ENCODE peak calls at places on chromosomes 2 and 18, in eight cellular contexts. F is Peyer's patch, D is SK-N-SH, Z is hepatocyte, C is right atrium auricular region, M is PC-9, K is thoracic aorta, R is ascending aorta. B is an unnamed sample.

GRCh38 chr2:31318360-31319336 is 84.7 kb downstream of the EHD3 start:
- DNase-seq in F (peak), D (no peak), Z (no peak), C (peak), M (no peak), K (no peak), R (no peak), B (no peak)

GRCh38 chr18:46324087-46324486 is 219.9 kb downstream of the HAUS1 start:
- DNase-seq in F (no peak), D (no peak), Z (no peak), C (no peak), M (no peak), K (no peak), R (no peak), B (peak)

GRCh38 chr2:70570041-70570661 is 16.5 kb upstream of the TGFA start:
- DNase-seq in F (no peak), D (no peak), Z (peak), C (no peak), M (peak), K (no peak), R (no peak), B (no peak)

GRCh38 chr2:240585681-240586197 is 795 bp upstream of the CAPN10 start:
- DNase-seq in F (no peak), D (peak), Z (no peak), C (no peak), M (no peak), K (no peak), R (no peak), B (peak)

GRCh38 chr2:113675885-113676284 is 48.8 kb downstream of the RABL2A start:
- DNase-seq in F (no peak), D (no peak), Z (no peak), C (no peak), M (no peak), K (no peak), R (no peak), B (no peak)

GRCh38 chr2:69950241-69950640 is 11.2 kb downstream of the ASPRV1 start:
- DNase-seq in F (no peak), D (no peak), Z (no peak), C (no peak), M (no peak), K (no peak), R (no peak), B (no peak)

GRCh38 chr2:182324665-182325064 is 102.2 kb downstream of the PDE1A start:
- DNase-seq in F (no peak), D (no peak), Z (no peak), C (no peak), M (no peak), K (no peak), R (no peak), B (no peak)

GRCh38 chr18:9722691-9723090 is 14.6 kb downstream of the RAB31 start:
- DNase-seq in F (peak), D (no peak), Z (peak), C (peak), M (peak), K (no peak), R (no peak), B (no peak)

GRCh38 chr2:172427990-172428840 is 829 bp downstream of the ITGA6 start:
- DNase-seq in F (peak), D (peak), Z (peak), C (no peak), M (peak), K (no peak), R (no peak), B (peak)

GRCh38 chr2:30306522-30306921 is 75.2 kb downstream of the LBH start:
- DNase-seq in F (no peak), D (no peak), Z (no peak), C (no peak), M (no peak), K (no peak), R (no peak), B (peak)

GRCh38 chr18:69763002-69763401 is 184.7 kb downstream of the CD226 start:
- DNase-seq in F (no peak), D (no peak), Z (no peak), C (no peak), M (no peak), K (no peak), R (no peak), B (no peak)

GRCh38 chr2:215032153-215032552 is 106.3 kb downstream of the ABCA12 start:
- DNase-seq in F (no peak), D (peak), Z (no peak), C (no peak), M (no peak), K (no peak), R (no peak), B (no peak)

GRCh38 chr2:9528036-9528787 is 27.4 kb downstream of the ADAM17 start:
- DNase-seq in F (no peak), D (no peak), Z (no peak), C (no peak), M (no peak), K (no peak), R (no peak), B (no peak)

GRCh38 chr2:224271854-224272620 is 129.9 kb downstream of the FAM124B start:
- DNase-seq in F (no peak), D (no peak), Z (peak), C (no peak), M (no peak), K (no peak), R (no peak), B (no peak)

GRCh38 chr2:119692310-119692709 is 13.3 kb downstream of the TMEM177 start:
- DNase-seq in F (no peak), D (no peak), Z (no peak), C (no peak), M (no peak), K (no peak), R (no peak), B (no peak)

GRCh38 chr2:181628590-181629585 is 28.0 kb downstream of the CERKL start:
- DNase-seq in F (no peak), D (peak), Z (no peak), C (no peak), M (no peak), K (no peak), R (no peak), B (no peak)

GRCh38 chr18:49168970-49169619 is 218.3 kb upstream of the SMAD7 start:
- DNase-seq in F (peak), D (no peak), Z (peak), C (no peak), M (no peak), K (no peak), R (no peak), B (no peak)

GRCh38 chr18:63970803-63971191 is 916 bp downstream of the SERPINB8 start:
- DNase-seq in F (peak), D (no peak), Z (peak), C (no peak), M (peak), K (no peak), R (no peak), B (peak)

GRCh38 chr2:19209575-19210341 is 148.7 kb downstream of the OSR1 start:
- DNase-seq in F (no peak), D (no peak), Z (no peak), C (no peak), M (no peak), K (no peak), R (no peak), B (no peak)

GRCh38 chr2:121076885-121077549 is 208.0 kb downstream of the TFCP2L1 start:
- DNase-seq in F (peak), D (peak), Z (peak), C (no peak), M (peak), K (no peak), R (no peak), B (peak)

GRCh38 chr18:3603460-3604259 is 153.7 kb downstream of the TGIF1 start:
- DNase-seq in F (no peak), D (no peak), Z (peak), C (no peak), M (peak), K (no peak), R (no peak), B (peak)

GRCh38 chr2:5589183-5589582 is 103.0 kb upstream of the SOX11 start:
- DNase-seq in F (no peak), D (no peak), Z (no peak), C (no peak), M (no peak), K (no peak), R (no peak), B (no peak)

GRCh38 chr2:44952806-44953685 is 11.5 kb downstream of the SIX3 start:
- DNase-seq in F (no peak), D (no peak), Z (no peak), C (no peak), M (no peak), K (no peak), R (no peak), B (peak)

GRCh38 chr2:96928277-96928781 is 58.1 kb downstream of the FAM178B start:
- DNase-seq in F (no peak), D (no peak), Z (peak), C (no peak), M (no peak), K (no peak), R (no peak), B (peak)

GRCh38 chr2:106642679-106643078 is 155.5 kb downstream of the CD8B2 start:
- DNase-seq in F (no peak), D (no peak), Z (no peak), C (no peak), M (no peak), K (no peak), R (no peak), B (no peak)

GRCh38 chr2:169462896-169463695 is 16.2 kb upstream of the BBS5 start:
- DNase-seq in F (no peak), D (no peak), Z (no peak), C (no peak), M (no peak), K (no peak), R (no peak), B (peak)

GRCh38 chr2:46326231-46326980 is 29.2 kb downstream of the EPAS1 start:
- DNase-seq in F (no peak), D (no peak), Z (peak), C (no peak), M (peak), K (no peak), R (no peak), B (no peak)

GRCh38 chr2:110679337-110679707 is 1.5 kb upstream of the BUB1 start:
- DNase-seq in F (no peak), D (no peak), Z (peak), C (no peak), M (no peak), K (no peak), R (no peak), B (no peak)

GRCh38 chr2:19505199-19506136 is 147.0 kb upstream of the OSR1 start:
- DNase-seq in F (no peak), D (no peak), Z (no peak), C (no peak), M (no peak), K (no peak), R (no peak), B (no peak)

GRCh38 chr2:184971669-184972068 is 373.3 kb downstream of the ZNF804A start:
- DNase-seq in F (no peak), D (no peak), Z (no peak), C (no peak), M (no peak), K (no peak), R (no peak), B (no peak)

GRCh38 chr18:76922107-76922506 is 99.8 kb downstream of the ZNF236 start:
- DNase-seq in F (peak), D (peak), Z (peak), C (no peak), M (no peak), K (no peak), R (no peak), B (peak)

GRCh38 chr2:45826889-45827635 is 175.6 kb downstream of the PRKCE start:
- DNase-seq in F (no peak), D (no peak), Z (peak), C (peak), M (no peak), K (no peak), R (peak), B (no peak)

GRCh38 chr2:98502556-98503335 is 58.1 kb downstream of the INPP4A start:
- DNase-seq in F (no peak), D (no peak), Z (no peak), C (peak), M (peak), K (no peak), R (no peak), B (no peak)

GRCh38 chr2:98503481-98504096 is 58.9 kb downstream of the INPP4A start:
- DNase-seq in F (no peak), D (no peak), Z (no peak), C (peak), M (no peak), K (no peak), R (no peak), B (no peak)

GRCh38 chr2:98501223-98501622 is 56.6 kb downstream of the INPP4A start:
- DNase-seq in F (peak), D (no peak), Z (no peak), C (no peak), M (no peak), K (no peak), R (no peak), B (no peak)

GRCh38 chr2:98500561-98500960 is 55.9 kb downstream of the INPP4A start:
- DNase-seq in F (no peak), D (no peak), Z (no peak), C (no peak), M (peak), K (no peak), R (no peak), B (no peak)

DNA sequence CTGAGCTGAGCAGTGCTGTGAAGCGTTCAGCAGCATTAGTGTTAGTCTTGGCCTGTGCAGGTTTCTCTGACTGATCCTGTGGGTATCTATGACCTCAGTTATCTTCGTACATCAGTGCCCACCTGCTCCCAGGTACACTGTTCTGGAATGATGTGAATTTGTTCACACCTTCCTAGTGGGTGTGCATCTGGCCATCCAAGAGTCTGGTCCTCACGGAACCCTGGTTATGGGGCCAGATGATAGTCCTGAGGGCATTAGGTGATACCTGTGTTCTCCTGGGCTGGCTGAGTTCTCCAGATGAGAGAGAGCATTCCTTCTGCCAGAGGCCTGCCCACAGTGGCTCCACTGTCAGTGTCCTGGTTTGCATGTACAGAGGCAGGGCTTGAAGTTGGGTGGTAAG is 57.2 kb downstream of the INPP4A start:
- DNase-seq in F (peak), D (no peak), Z (no peak), C (no peak), M (no peak), K (no peak), R (no peak), B (no peak)
- H3K27ac ChIP-seq in F (no peak), D (no peak), Z (no peak), C (no peak), M (peak), K (peak), R (peak), B (peak)

DNA sequence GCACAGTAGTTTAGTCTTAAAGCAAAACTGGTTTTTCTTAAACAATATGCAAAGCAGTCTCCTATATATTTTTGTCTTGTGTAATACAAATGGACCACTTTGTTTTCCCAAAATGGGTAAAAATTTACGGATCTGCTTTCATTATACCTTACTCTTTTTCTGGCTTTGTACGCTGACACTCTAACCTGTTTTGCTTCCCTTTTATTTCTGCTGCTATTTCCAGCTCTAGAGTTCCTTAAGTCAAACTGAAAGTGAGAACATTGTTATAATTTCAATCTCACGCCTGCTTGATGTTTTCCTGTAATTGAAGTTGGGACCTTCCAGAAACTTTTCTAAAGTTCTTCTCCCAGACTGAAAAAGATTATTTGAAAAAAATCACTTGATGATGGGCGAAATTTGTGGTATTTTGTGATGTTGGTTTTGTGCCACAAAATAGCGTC is 1.7 kb downstream of the GLS start:
- DNase-seq in F (no peak), D (no peak), Z (no peak), C (no peak), M (no peak), K (no peak), R (no peak), B (no peak)
- H3K27ac ChIP-seq in F (peak), D (peak), Z (peak), C (peak), M (peak), K (peak), R (peak), B (peak)

GRCh38 chr2:213084261-213084660 is 67.2 kb downstream of the IKZF2 start:
- DNase-seq in F (no peak), D (no peak), Z (no peak), C (no peak), M (no peak), K (no peak), R (no peak), B (no peak)
- H3K27ac ChIP-seq in F (no peak), D (no peak), Z (no peak), C (no peak), M (no peak), K (no peak), R (no peak), B (no peak)

DNA sequence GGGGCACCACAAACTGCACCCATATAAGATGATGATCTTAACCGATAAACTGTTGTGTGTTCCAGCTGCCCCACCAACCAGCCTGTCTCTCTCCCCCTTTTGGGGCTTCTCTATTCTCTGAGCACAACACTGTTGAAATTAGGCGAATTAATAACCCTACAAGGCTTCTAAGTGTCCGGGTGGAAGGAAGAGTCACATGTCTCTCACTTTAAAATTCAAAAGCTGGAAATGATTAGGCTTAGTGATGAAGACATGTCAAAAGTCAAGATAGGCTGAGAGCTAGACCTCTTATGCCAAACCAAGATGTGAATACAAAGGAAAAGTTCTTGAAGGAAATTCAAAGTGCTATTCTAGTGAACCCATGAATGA is 782.1 kb downstream of the MBD2 start:
- DNase-seq in F (no peak), D (no peak), Z (no peak), C (no peak), M (no peak), K (no peak), R (no peak), B (no peak)
- H3K27ac ChIP-seq in F (no peak), D (no peak), Z (no peak), C (no peak), M (no peak), K (no peak), R (no peak), B (no peak)

GRCh38 chr2:205133544-205133943 is 548.8 kb upstream of the NRP2 start:
- DNase-seq in F (no peak), D (peak), Z (no peak), C (no peak), M (no peak), K (no peak), R (no peak), B (no peak)

GRCh38 chr2:205130111-205130829 is 552.0 kb upstream of the NRP2 start:
- DNase-seq in F (no peak), D (no peak), Z (no peak), C (no peak), M (no peak), K (no peak), R (no peak), B (no peak)

DNA sequence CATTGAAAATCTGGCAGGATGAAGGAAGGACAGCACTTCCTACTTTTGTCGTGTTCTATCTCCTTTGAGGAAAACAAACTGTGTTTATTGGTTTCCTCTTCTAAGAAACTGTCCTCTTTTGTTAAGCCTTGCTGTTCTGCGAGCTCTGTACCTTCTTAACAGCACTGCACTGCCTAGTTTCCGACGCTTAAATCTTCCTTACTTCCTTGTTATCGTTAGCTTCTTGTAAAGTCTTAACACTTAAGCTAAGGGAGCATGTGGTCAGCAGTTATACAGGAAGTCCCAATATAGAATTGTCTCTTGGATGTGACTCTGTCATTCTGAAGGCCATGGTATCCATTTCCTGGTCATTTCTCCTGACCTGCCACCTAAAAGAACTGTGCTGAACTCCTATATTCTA is 552.8 kb upstream of the NRP2 start:
- DNase-seq in F (no peak), D (no peak), Z (no peak), C (no peak), M (no peak), K (no peak), R (no peak), B (no peak)
- H3K27ac ChIP-seq in F (no peak), D (no peak), Z (no peak), C (no peak), M (no peak), K (no peak), R (no peak), B (no peak)

DNA sequence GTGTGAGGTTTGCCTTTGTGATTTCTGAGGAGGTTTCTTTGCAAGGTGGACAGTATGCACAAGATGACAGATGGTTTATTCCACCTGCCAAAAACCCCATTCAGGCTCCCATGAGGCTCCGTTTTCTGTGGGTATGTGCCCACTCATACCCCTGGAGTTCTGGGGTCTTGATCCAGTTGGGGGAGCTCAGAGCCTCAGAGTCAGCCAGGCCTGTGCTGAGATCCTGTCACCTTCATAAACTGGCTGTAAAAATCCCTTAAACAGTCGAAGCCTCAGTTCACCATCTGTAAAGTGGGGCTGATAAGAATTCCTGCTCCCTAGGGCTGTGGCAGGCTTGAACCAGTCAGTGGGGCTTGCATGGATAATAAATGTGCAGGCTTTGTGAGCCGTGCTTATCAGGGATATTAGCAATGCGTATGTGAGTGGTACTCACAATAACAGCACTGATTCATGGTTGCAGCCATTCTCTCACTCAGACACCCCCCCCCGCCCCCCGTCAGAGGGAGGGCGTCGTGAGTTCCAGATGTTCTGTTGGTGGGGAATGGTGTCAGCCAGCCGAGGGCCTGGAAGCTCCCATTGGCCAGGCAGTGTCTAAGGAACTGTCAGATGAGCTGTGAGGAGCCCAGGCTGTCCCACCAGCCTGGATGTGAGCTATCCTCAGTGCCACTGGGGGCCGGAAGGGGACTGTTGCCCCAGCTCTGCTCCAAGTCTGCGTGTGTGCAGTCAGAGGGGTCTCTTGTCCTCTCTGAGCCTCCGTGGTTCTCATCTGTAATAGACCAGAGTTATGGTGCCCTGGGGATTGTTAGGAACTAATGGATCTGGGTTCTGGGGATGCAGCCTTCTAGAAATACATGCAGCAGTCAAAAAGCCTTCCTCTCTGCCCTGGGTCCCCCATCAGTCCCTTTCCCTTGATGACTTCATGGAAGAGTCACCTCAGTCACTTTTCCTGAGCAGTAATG is 51.7 kb downstream of the KCNIP3 start:
- DNase-seq in F (peak), D (no peak), Z (peak), C (no peak), M (no peak), K (no peak), R (no peak), B (peak)
- H3K27ac ChIP-seq in F (no peak), D (no peak), Z (no peak), C (no peak), M (no peak), K (no peak), R (no peak), B (no peak)